ENCODE peak calls at places on chromosomes 3 and 15, in eight cellular contexts. A is HCT116, L is IMR-90, R is HepG2, S is fibroblast of lung, G is mammary epithelial cell, X is K562, V is GM23338. K is an unnamed sample. For H3K36me3, the result is how much of the 10 kb centered on the place peaks cover.

GRCh38 chr3:57556459-57557087 is 499 bp downstream of the PDE12 start:
- DNase-seq in S (peak), G (no peak), R (no peak), X (peak), V (no peak), L (no peak), A (no peak), K (peak)

GRCh38 chr3:134143828-134144390 is 106.8 kb downstream of the RYK start:
- DNase-seq in S (no peak), L (no peak), X (no peak), R (peak), A (no peak), V (no peak), G (no peak), K (no peak)

GRCh38 chr15:31867536-31868442 is 162.5 kb upstream of the CHRNA7 start:
- DNase-seq in L (peak), S (peak), R (peak), X (peak), A (peak), V (peak), G (peak), K (peak)

GRCh38 chr3:191790934-191791333 is 330.0 kb downstream of the PYDC2 start:
- DNase-seq in A (no peak), R (no peak), L (no peak), G (no peak), V (no peak), X (no peak), S (no peak), K (no peak)

GRCh38 chr15:67105065-67105951 is 39.9 kb downstream of the SMAD3 start:
- DNase-seq in G (peak), A (peak), X (no peak), V (no peak), L (peak), S (peak), R (peak), K (no peak)

GRCh38 chr15:67501177-67501835 is 19.6 kb upstream of the C15orf61 start:
- DNase-seq in S (peak), R (peak), A (no peak), V (peak), X (no peak), G (peak), L (peak), K (peak)

GRCh38 chr15:73075151-73075859 is 23.0 kb downstream of the NEO1 start:
- DNase-seq in S (peak), G (peak), X (no peak), L (no peak), V (no peak), A (no peak), R (no peak), K (no peak)

GRCh38 chr3:19972056-19972455 is 25.2 kb downstream of the RAB5A start:
- DNase-seq in R (no peak), G (peak), X (no peak), S (peak), A (no peak), L (peak), V (no peak), K (no peak)

GRCh38 chr3:2713923-2714322 is 396.3 kb downstream of the IL5RA start:
- DNase-seq in S (no peak), L (no peak), A (no peak), V (peak), X (peak), R (no peak), G (no peak), K (peak)

GRCh38 chr15:63387741-63388468 is 6.3 kb upstream of the CA12 start:
- DNase-seq in A (no peak), S (no peak), V (no peak), X (no peak), L (no peak), G (no peak), R (no peak), K (no peak)

GRCh38 chr3:194019766-194020165 is 116.2 kb upstream of the HES1 start:
- DNase-seq in R (no peak), X (no peak), G (no peak), A (no peak), S (no peak), V (peak), L (no peak), K (no peak)

GRCh38 chr3:117665311-117665710 is 955.7 kb downstream of the TUSC7 start:
- DNase-seq in X (no peak), L (no peak), V (no peak), A (no peak), G (no peak), R (no peak), S (no peak), K (no peak)

GRCh38 chr15:57146394-57147140 is 228.1 kb downstream of the TCF12 start:
- DNase-seq in L (peak), A (peak), V (peak), X (peak), S (peak), R (peak), G (peak), K (peak)

GRCh38 chr3:172300862-172301261 is 147.4 kb downstream of the GHSR start:
- DNase-seq in A (no peak), R (no peak), V (peak), S (no peak), G (no peak), X (no peak), L (no peak), K (no peak)

GRCh38 chr3:190092250-190092649 is 28.4 kb downstream of the P3H2 start:
- DNase-seq in A (no peak), S (peak), X (no peak), R (no peak), V (no peak), L (peak), G (peak), K (no peak)

GRCh38 chr3:97278506-97278905 is 464.1 kb downstream of the EPHA6 start:
- DNase-seq in L (no peak), A (no peak), R (peak), X (no peak), S (no peak), V (peak), G (no peak), K (no peak)

GRCh38 chr3:86702381-86702958 is 288.5 kb downstream of the VGLL3 start:
- DNase-seq in R (no peak), A (no peak), G (no peak), V (peak), X (no peak), L (peak), S (no peak), K (peak)

GRCh38 chr3:68972358-68972979 is 40.1 kb upstream of the TAFA4 start:
- DNase-seq in G (peak), S (peak), X (peak), A (peak), L (peak), R (peak), V (peak), K (peak)

GRCh38 chr3:49878686-49879085 is 9.0 kb upstream of the CAMKV start:
- DNase-seq in X (no peak), V (no peak), R (no peak), A (no peak), S (no peak), L (no peak), G (no peak), K (no peak)

GRCh38 chr3:150933473-150934008 is 28.3 kb upstream of the MINDY4B start:
- DNase-seq in X (no peak), A (no peak), S (peak), R (no peak), L (no peak), V (no peak), G (no peak), K (no peak)

GRCh38 chr3:120302361-120302760 is 17.3 kb upstream of the GPR156 start:
- DNase-seq in S (peak), V (no peak), X (no peak), L (peak), A (no peak), G (no peak), R (no peak), K (no peak)

GRCh38 chr15:41828747-41829270 is 917 bp downstream of the JMJD7 start:
- DNase-seq in S (peak), L (peak), A (no peak), G (peak), V (no peak), X (no peak), R (no peak), K (no peak)

GRCh38 chr3:151838574-151839312 is 24.8 kb downstream of the AADAC start:
- DNase-seq in S (peak), A (peak), V (peak), R (peak), G (peak), X (peak), L (peak), K (peak)

GRCh38 chr3:151896662-151897012 is 23.2 kb downstream of the SUCNR1 start:
- DNase-seq in R (no peak), G (peak), X (no peak), S (peak), A (peak), V (no peak), L (no peak), K (no peak)

GRCh38 chr3:70789878-70790277 is 477.4 kb upstream of the MDFIC2 start:
- DNase-seq in G (no peak), X (no peak), L (no peak), A (no peak), S (no peak), V (no peak), R (no peak), K (no peak)

GRCh38 chr3:123559040-123559861 is 25.6 kb downstream of the HACD2 start:
- DNase-seq in L (peak), V (peak), G (peak), X (peak), A (peak), S (peak), R (peak), K (peak)

GRCh38 chr3:172562881-172563835 is 39.9 kb upstream of the TNFSF10 start:
- DNase-seq in L (peak), X (no peak), R (peak), V (peak), S (peak), G (peak), A (no peak), K (no peak)

GRCh38 chr3:23442598-23443383 is 239.7 kb downstream of the UBE2E2 start:
- DNase-seq in L (peak), V (peak), R (no peak), X (no peak), A (no peak), S (peak), G (peak), K (no peak)

GRCh38 chr3:124558898-124559649 is 171.2 kb upstream of the UMPS start:
- DNase-seq in L (peak), X (no peak), R (no peak), A (peak), V (no peak), S (peak), G (peak), K (no peak)

GRCh38 chr3:42220436-42220835 is 45.5 kb downstream of the CCK start:
- DNase-seq in G (no peak), V (no peak), A (no peak), X (no peak), R (no peak), S (no peak), L (no peak), K (no peak)

GRCh38 chr3:77420316-77420715 is 380.4 kb downstream of the ROBO2 start:
- DNase-seq in X (no peak), A (no peak), L (no peak), V (no peak), G (no peak), R (no peak), S (no peak), K (no peak)

GRCh38 chr3:4290272-4290893 is 12.8 kb upstream of the SETMAR start:
- DNase-seq in X (peak), L (peak), S (peak), G (peak), A (no peak), V (peak), R (peak), K (peak)

GRCh38 chr3:107668398-107668797 is 145.6 kb downstream of the BBX start:
- DNase-seq in A (no peak), X (no peak), V (no peak), S (no peak), L (no peak), R (no peak), G (no peak), K (no peak)

GRCh38 chr3:72606005-72606800 is 242.0 kb downstream of the SHQ1 start:
- DNase-seq in R (peak), S (no peak), G (no peak), L (no peak), X (no peak), A (no peak), V (no peak), K (no peak)

GRCh38 chr3:63967675-63968611 is 55.4 kb downstream of the PSMD6 start:
- DNase-seq in A (no peak), R (peak), S (peak), G (peak), V (no peak), L (peak), X (no peak), K (no peak)

GRCh38 chr3:43915546-43915945 is 224.8 kb downstream of the ABHD5 start:
- DNase-seq in A (no peak), L (no peak), G (no peak), X (no peak), R (no peak), V (no peak), S (no peak), K (no peak)

GRCh38 chr3:190169243-190169642 is 48.5 kb upstream of the P3H2 start:
- DNase-seq in L (peak), V (no peak), R (no peak), S (no peak), G (no peak), X (no peak), A (no peak), K (peak)

GRCh38 chr3:53884623-53885022 is 2.7 kb upstream of the ACTR8 start:
- DNase-seq in V (no peak), L (no peak), R (no peak), S (no peak), G (no peak), X (no peak), A (no peak), K (no peak)

GRCh38 chr3:53883008-53883407 is 1.1 kb upstream of the ACTR8 start:
- DNase-seq in V (no peak), R (no peak), L (no peak), X (no peak), A (no peak), G (no peak), S (no peak), K (no peak)

GRCh38 chr3:53885239-53885638 is 3.3 kb upstream of the ACTR8 start:
- DNase-seq in S (no peak), V (no peak), A (no peak), L (peak), X (no peak), R (no peak), G (peak), K (no peak)

GRCh38 chr3:53880396-53881345 is 1.3 kb downstream of the ACTR8 start:
- DNase-seq in S (peak), A (no peak), X (no peak), G (no peak), R (peak), V (peak), L (peak), K (no peak)

GRCh38 chr3:53881691-53882593 is at the start of gene ACTR8:
- DNase-seq in S (peak), V (peak), L (peak), R (peak), G (peak), A (peak), X (peak), K (peak)
- H3K36me3 ChIP-seq in S (under half), V (under half), L (under half), R (under half), G (under half), A (under half), X (half or more), K (under half)

GRCh38 chr15:90886291-90886614 is 1.9 kb downstream of the FES start:
- DNase-seq in G (no peak), V (no peak), R (no peak), S (no peak), X (no peak), L (no peak), A (no peak), K (no peak)
- H2AFZ ChIP-seq in G (no peak), V (no peak), R (no peak), S (no peak), X (peak), L (no peak), A (no peak), K (no peak)

DNA sequence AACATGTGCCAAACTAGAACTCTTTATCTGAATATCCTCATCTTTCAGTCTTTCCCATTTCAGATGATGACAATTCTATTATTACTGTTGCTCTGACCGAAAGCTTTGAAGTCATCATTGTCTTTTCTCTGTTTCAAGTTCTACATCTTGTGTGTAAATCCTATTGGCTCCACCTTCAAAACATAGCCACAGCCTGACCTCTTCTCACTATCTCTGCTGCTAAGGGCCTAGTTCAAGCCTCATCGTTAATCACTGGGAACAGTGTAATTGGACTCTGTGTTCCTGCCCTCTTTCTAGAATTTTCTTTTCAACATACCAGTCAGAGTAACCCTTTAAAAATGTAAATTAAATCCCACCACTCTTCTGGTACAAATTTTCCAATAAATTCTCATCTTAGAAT is 105.1 kb downstream of the OXSM start:
- DNase-seq in X (no peak), A (no peak), G (no peak), S (peak), R (no peak), V (no peak), L (peak), K (no peak)
- H3K36me3 ChIP-seq in X (under half), A (under half), G (under half), S (under half), R (under half), V (under half), L (under half), K (under half)

GRCh38 chr3:36063992-36064391 is 316.3 kb upstream of the STAC start:
- DNase-seq in L (no peak), X (no peak), A (no peak), R (no peak), G (no peak), V (no peak), S (peak), K (peak)
- H2AFZ ChIP-seq in L (no peak), X (no peak), A (no peak), R (no peak), G (no peak), V (no peak), S (no peak), K (no peak)

GRCh38 chr3:48600711-48601621 is 5.8 kb upstream of the COL7A1 start:
- DNase-seq in L (no peak), R (no peak), G (no peak), V (no peak), X (no peak), A (no peak), S (no peak), K (no peak)
- H3K36me3 ChIP-seq in L (half or more), R (half or more), G (under half), V (under half), X (half or more), A (half or more), S (half or more), K (under half)

DNA sequence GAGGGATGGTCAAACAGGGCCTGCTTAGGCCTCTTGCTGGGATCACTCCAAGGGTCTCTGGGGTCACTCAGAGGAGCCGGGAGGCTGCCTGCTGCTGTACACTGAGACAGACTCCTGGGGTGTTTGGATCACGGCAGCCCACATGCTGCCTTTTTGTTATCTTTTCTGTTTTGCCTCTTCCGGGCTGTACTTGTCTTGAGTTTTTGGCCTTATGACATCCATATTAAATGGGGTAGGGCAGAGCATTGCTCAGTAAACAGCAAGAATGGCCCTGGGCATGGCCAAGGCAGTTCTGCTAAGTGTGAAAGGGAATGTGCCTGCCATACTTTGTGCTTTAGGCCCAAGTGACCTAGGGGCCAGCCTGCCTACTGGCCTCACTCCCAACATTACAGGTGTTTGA is 771 bp upstream of the ENTPD3 start:
- DNase-seq in X (no peak), S (no peak), A (no peak), G (no peak), V (no peak), L (no peak), R (no peak), K (no peak)
- H2AFZ ChIP-seq in X (peak), S (no peak), A (no peak), G (peak), V (peak), L (no peak), R (no peak), K (no peak)

GRCh38 chr3:170046269-170047132 is 8.7 kb downstream of the GPR160 start:
- DNase-seq in R (no peak), X (no peak), G (no peak), A (no peak), S (no peak), L (no peak), V (no peak), K (no peak)

GRCh38 chr3:170044280-170044679 is 6.5 kb downstream of the GPR160 start:
- DNase-seq in A (no peak), R (no peak), S (no peak), X (no peak), V (no peak), G (no peak), L (no peak), K (no peak)

GRCh38 chr3:170043506-170043905 is 5.7 kb downstream of the GPR160 start:
- DNase-seq in G (no peak), S (no peak), V (no peak), L (no peak), A (no peak), X (no peak), R (no peak), K (no peak)

GRCh38 chr3:170047133-170047404 is 9.3 kb downstream of the GPR160 start:
- DNase-seq in L (no peak), G (no peak), R (no peak), X (no peak), A (no peak), S (no peak), V (no peak), K (no peak)

GRCh38 chr3:170044795-170045244 is 7.0 kb downstream of the GPR160 start:
- DNase-seq in X (no peak), L (no peak), G (no peak), S (no peak), R (no peak), V (no peak), A (no peak), K (peak)
- H3K36me3 ChIP-seq in X (under half), L (under half), G (under half), S (under half), R (under half), V (under half), A (under half), K (under half)

DNA sequence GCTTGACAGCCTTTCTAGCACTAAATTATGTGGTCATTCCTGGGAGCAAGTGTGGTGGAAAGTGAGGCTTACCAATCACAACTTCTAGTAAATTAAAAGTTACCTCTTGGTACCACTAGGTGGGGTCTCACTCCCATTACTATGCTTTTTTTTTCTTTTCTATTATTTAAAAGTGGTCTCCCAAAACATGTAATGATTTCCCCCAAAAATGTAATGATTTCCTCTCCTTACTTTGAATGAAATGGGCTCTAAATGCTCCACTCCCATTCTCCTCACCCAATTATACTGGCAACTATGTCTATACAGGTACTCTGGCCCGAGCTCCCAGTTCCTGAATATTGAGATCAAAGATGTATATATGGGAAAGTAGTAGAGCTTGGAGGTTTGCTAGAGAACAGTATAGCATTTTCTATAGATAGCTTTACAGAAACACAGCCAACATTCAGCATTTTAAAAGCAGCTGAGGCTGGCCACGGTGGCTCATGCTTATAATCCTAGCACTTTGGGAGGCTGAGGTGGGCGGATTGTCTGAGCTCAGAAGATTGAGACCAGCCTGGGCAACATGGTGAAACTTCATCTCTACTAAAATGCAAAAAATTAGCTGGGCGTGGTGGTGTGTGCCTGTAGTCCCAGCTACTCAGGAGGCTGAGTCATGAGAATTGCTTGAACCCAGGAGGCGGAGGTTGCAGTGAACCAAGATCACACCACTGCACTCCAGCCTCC is 70.9 kb downstream of the DCUN1D1 start:
- DNase-seq in A (no peak), X (peak), G (peak), R (no peak), S (peak), L (no peak), V (peak), K (peak)
- H2AFZ ChIP-seq in A (no peak), X (no peak), G (no peak), R (no peak), S (no peak), L (no peak), V (no peak), K (no peak)